ENCODE peak calls at places on chromosome 13, in six cellular contexts. A is K562, Z is HepG2, V is GM12892, O is H1, I is GM12878. G is an unnamed sample.

GRCh38 chr13:59823495-59823894 is 340.2 kb downstream of the DIAPH3 start:
- DNase-seq in O (no peak), I (no peak), Z (no peak), V (no peak), A (no peak), G (no peak)

GRCh38 chr13:79673310-79673992 is 192.5 kb downstream of the NDFIP2 start:
- DNase-seq in V (no peak), O (no peak), Z (no peak), I (no peak), A (no peak), G (no peak)

GRCh38 chr13:24119593-24120508 is 40.7 kb upstream of the SPATA13 start:
- DNase-seq in Z (no peak), V (no peak), I (no peak), A (no peak), O (no peak), G (no peak)

GRCh38 chr13:71464673-71465072 is 402.3 kb downstream of the DACH1 start:
- DNase-seq in Z (no peak), V (no peak), O (no peak), A (no peak), I (no peak), G (no peak)

GRCh38 chr13:102402292-102402691 is 444 bp upstream of the FGF14 start:
- DNase-seq in Z (no peak), V (no peak), A (no peak), I (no peak), O (peak), G (no peak)

GRCh38 chr13:99123101-99124045 is 77.3 kb upstream of the UBAC2 start:
- DNase-seq in Z (no peak), A (no peak), O (no peak), I (no peak), V (no peak), G (no peak)

GRCh38 chr13:51950722-51951121 is 60.5 kb downstream of the ATP7B start:
- DNase-seq in O (no peak), Z (no peak), V (no peak), I (no peak), A (no peak), G (no peak)

GRCh38 chr13:30581582-30581981 is 36.1 kb upstream of the USPL1 start:
- DNase-seq in Z (peak), V (no peak), O (no peak), A (peak), I (no peak), G (no peak)

GRCh38 chr13:73672492-73672891 is 461.7 kb downstream of the KLF12 start:
- DNase-seq in I (no peak), Z (peak), A (no peak), O (no peak), V (no peak), G (no peak)

GRCh38 chr13:111897846-111898215 is 169.1 kb upstream of the SOX1 start:
- DNase-seq in Z (no peak), V (no peak), O (no peak), I (no peak), A (no peak), G (no peak)

GRCh38 chr13:113495494-113496251 is 5.2 kb upstream of the DCUN1D2 start:
- DNase-seq in O (no peak), A (no peak), I (no peak), V (no peak), Z (no peak), G (no peak)

GRCh38 chr13:63299995-63300394 is 1884.3 kb upstream of the PCDH20 start:
- DNase-seq in A (no peak), V (no peak), I (no peak), Z (no peak), O (no peak), G (no peak)

GRCh38 chr13:65677906-65678305 is 1552.2 kb downstream of the PCDH9 start:
- DNase-seq in Z (no peak), O (no peak), A (no peak), V (no peak), I (no peak), G (no peak)

GRCh38 chr13:23848019-23848418 is 41.2 kb downstream of the MIPEP start:
- DNase-seq in Z (no peak), O (no peak), A (no peak), V (no peak), I (no peak), G (no peak)

GRCh38 chr13:110047511-110047910 is 259.4 kb downstream of the COL4A1 start:
- DNase-seq in Z (no peak), I (no peak), V (no peak), O (no peak), A (no peak), G (no peak)

GRCh38 chr13:34391071-34391470 is 551.0 kb upstream of the NBEA start:
- DNase-seq in O (no peak), A (no peak), Z (no peak), I (no peak), V (no peak), G (no peak)

GRCh38 chr13:21603531-21604448 is at the start of gene MICU2:
- DNase-seq in V (peak), I (peak), A (peak), O (peak), Z (peak), G (peak)

GRCh38 chr13:76846363-76846762 is 39.8 kb downstream of the KCTD12 start:
- DNase-seq in I (no peak), Z (no peak), O (no peak), A (no peak), V (no peak), G (no peak)

GRCh38 chr13:104750377-104750776 is 1684.2 kb upstream of the SLC10A2 start:
- DNase-seq in I (no peak), Z (no peak), V (no peak), O (no peak), A (no peak), G (no peak)

GRCh38 chr13:113904411-113904810 is 40.5 kb upstream of the GAS6 start:
- DNase-seq in A (peak), V (no peak), Z (peak), I (no peak), O (no peak), G (no peak)

GRCh38 chr13:113672002-113672651 is 5.1 kb downstream of the GRK1 start:
- DNase-seq in A (no peak), V (no peak), O (no peak), Z (no peak), I (no peak), G (no peak)

GRCh38 chr13:31530883-31531282 is 208.4 kb upstream of the RXFP2 start:
- DNase-seq in O (no peak), I (no peak), A (no peak), Z (no peak), V (no peak), G (no peak)

GRCh38 chr13:51557875-51558604 is 26.2 kb upstream of the WDFY2 start:
- DNase-seq in I (no peak), V (no peak), Z (no peak), A (no peak), O (no peak), G (no peak)

GRCh38 chr13:42153371-42153770 is 104.9 kb downstream of the DGKH start:
- DNase-seq in Z (no peak), V (no peak), O (no peak), A (no peak), I (no peak), G (no peak)

GRCh38 chr13:39946769-39947168 is 291.3 kb downstream of the COG6 start:
- DNase-seq in A (no peak), V (no peak), I (no peak), Z (no peak), O (no peak), G (no peak)

GRCh38 chr13:103539265-103539664 is 473.0 kb upstream of the SLC10A2 start:
- DNase-seq in A (no peak), V (no peak), I (no peak), O (no peak), Z (no peak), G (no peak)

GRCh38 chr13:37492061-37492460 is 106.5 kb downstream of the POSTN start:
- DNase-seq in O (no peak), I (no peak), Z (no peak), A (no peak), V (no peak), G (no peak)

GRCh38 chr13:27022571-27023311 is 148.9 kb downstream of the USP12 start:
- DNase-seq in Z (peak), O (no peak), A (peak), I (no peak), V (no peak), G (no peak)
- TF ChIP-seq POLR2AphosphoS5 in Z (no peak), O (no peak), A (no peak), I (no peak), V (no peak), G (no peak)

GRCh38 chr13:26021516-26021915 is 30.3 kb downstream of the SHISA2 start:
- DNase-seq in A (no peak), Z (no peak), O (no peak), V (no peak), I (no peak), G (no peak)

GRCh38 chr13:26019241-26019640 is 32.6 kb downstream of the SHISA2 start:
- DNase-seq in O (no peak), A (no peak), Z (no peak), I (no peak), V (no peak), G (no peak)

GRCh38 chr13:26017932-26018690 is 33.7 kb downstream of the SHISA2 start:
- DNase-seq in V (no peak), I (no peak), Z (no peak), A (no peak), O (no peak), G (no peak)

GRCh38 chr13:26020536-26021290 is 31.1 kb downstream of the SHISA2 start:
- DNase-seq in V (no peak), Z (no peak), A (no peak), I (no peak), O (no peak), G (no peak)

DNA sequence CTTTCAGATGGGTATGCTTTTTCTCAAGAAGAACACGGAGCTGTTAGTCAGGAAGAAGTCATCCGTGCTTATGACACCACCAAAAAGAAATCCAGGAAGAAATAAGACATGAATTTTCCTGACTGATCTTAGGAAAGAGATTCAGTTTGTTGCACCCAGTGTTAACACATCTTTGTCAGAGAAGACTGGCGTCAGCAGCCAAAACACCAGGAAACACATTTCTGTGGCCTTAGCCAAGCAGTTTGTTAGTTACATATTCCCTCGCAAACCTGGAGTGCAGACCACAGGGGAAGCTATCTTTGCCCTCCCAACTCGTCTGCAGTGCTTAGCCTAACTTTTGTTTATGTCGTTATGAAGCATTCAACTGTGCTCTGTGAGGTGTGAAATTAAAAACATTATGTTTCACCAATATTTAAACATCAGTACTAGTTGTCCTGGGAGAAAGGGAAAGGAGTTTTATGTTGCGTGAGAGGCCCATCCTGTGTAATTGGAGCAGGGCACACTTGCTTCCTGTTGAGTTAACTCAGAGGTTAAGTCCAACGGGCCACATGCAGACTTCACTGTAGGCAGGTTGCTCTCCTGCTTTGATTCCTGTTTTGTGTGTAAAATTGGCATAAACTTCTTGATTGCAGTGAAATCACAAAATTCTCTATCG is 31.8 kb downstream of the SHISA2 start:
- DNase-seq in A (no peak), I (no peak), Z (no peak), O (no peak), V (no peak), G (no peak)
- TF ChIP-seq TAF1 in A (no peak), I (no peak), Z (no peak), O (no peak), V (no peak), G (no peak)

GRCh38 chr13:19959831-19960672 is 1.5 kb downstream of the ZMYM2 start:
- DNase-seq in V (peak), Z (peak), O (peak), I (peak), A (peak), G (peak)
- TF ChIP-seq POLR2A in V (no peak), Z (peak), O (peak), I (peak), A (no peak), G (no peak)

GRCh38 chr13:48580185-48580803 is 47.4 kb upstream of the RCBTB2 start:
- DNase-seq in Z (peak), V (no peak), O (no peak), I (no peak), A (peak), G (no peak)

GRCh38 chr13:48582086-48582485 is 49.2 kb upstream of the RCBTB2 start:
- DNase-seq in O (no peak), V (no peak), I (no peak), A (no peak), Z (no peak), G (no peak)

GRCh38 chr13:48580886-48581285 is 48.0 kb upstream of the RCBTB2 start:
- DNase-seq in I (no peak), V (no peak), O (no peak), A (no peak), Z (no peak), G (no peak)

GRCh38 chr13:48578516-48579166 is 45.8 kb upstream of the RCBTB2 start:
- DNase-seq in Z (no peak), V (no peak), O (no peak), A (no peak), I (no peak), G (no peak)

DNA sequence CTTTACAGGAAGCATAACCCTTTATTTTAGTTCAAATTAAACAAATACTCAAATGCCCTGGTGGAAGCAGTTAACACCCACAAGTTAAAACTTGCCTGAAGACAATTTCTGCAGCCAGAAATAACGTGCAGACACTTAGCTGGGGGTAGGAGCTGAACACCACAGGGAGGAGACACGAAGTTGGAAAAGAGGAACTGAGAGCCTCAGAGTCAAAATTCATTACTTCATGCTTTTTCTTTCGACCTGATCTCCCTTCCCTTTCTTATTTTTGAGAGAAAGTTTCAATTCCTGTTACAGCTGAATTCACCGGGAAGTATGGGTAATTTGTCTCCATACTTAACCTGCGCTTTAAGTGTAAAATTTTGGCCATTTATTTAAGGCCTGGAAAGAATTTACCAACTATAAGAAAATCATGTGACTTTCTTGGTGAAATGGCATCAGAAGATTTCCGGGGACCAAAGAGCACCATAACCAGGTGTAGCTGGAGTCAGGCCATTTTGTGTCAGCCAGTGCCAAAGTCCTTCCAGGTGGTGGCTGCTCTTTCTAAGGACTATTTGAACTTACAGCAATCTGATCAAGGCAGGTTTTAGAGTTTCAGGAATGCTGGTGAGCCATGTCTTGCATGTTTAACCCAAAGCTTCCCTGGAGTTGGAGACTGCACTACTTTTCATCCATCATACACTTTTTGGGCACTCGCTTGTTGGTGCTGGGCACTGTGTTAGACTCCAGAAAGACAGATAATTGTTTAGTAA is 46.5 kb upstream of the RCBTB2 start:
- DNase-seq in O (no peak), A (no peak), I (peak), Z (no peak), V (no peak), G (no peak)
- TF ChIP-seq POLR2AphosphoS5 in O (no peak), A (no peak), I (no peak), Z (no peak), V (no peak), G (no peak)

DNA sequence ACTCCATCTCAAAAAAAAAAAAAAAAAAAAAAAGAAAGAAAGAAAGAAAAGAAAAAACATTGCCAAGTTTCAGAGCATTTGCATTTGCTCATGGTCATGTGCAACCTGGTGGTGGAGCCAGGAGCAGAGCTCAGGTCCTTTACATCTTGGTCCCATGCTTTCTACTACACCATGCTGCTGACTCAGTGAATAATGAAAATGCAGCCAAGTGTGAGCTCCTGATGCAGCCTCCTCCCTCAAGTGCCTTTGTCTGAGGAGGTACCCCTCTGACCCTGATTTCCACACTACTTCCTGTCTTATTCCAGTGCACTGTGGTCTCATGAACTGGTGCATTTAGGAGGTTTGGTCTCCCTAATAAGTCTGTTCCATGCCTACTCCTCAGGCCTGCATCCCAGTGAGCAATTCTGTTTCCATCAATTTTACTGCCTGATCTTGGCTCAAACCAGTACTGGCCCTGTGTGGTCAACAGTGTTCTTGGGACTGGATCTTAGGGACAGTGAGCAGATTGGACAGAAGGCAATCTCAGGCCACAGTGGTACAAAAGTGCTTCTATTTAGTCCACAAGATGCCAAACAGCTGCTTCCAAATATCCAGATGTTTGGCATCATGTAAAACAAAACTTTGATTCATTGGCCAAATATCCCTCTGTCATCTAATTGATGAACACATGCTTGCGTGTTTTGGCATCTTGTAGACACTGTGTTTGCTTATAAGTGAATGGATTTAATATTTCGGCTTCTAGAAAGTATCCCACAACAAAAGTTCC is 28.8 kb upstream of the LRCH1 start:
- DNase-seq in V (no peak), O (no peak), I (no peak), Z (no peak), A (no peak), G (no peak)
- TF ChIP-seq TAF1 in V (no peak), O (no peak), I (no peak), Z (no peak), A (no peak), G (no peak)